ENCODE peak calls at places on chromosomes 3 and 15, in seven cellular contexts. One of them, this sample, is unnamed.

GRCh38 chr3:52532517-52532837 is 1.2 kb downstream of the NT5DC2 start:
- DNase-seq in fibroblast of lung: peak; percentile 62
- DNase-seq in GM23338: no peak
- DNase-seq in mammary epithelial cell: no peak
- DNase-seq in HepG2: peak; percentile 69
- DNase-seq in H1: no peak
- DNase-seq in GM23248: peak; percentile 44
- DNase-seq in this sample: peak; percentile 55

GRCh38 chr3:100141576-100141975 is 27.3 kb upstream of the FILIP1L start:
- DNase-seq in fibroblast of lung: no peak
- DNase-seq in GM23338: no peak
- DNase-seq in mammary epithelial cell: no peak
- DNase-seq in HepG2: no peak
- DNase-seq in H1: no peak
- DNase-seq in GM23248: peak; percentile 53
- DNase-seq in this sample: no peak

GRCh38 chr15:68302729-68303128 is 25.2 kb downstream of the FEM1B start:
- DNase-seq in fibroblast of lung: no peak
- DNase-seq in GM23338: no peak
- DNase-seq in mammary epithelial cell: no peak
- DNase-seq in HepG2: no peak
- DNase-seq in H1: peak; percentile 44
- DNase-seq in GM23248: no peak
- DNase-seq in this sample: no peak

GRCh38 chr15:62847900-62848489 is 194.6 kb upstream of the TPM1 start:
- DNase-seq in fibroblast of lung: peak; percentile 50
- DNase-seq in GM23338: peak; percentile 90
- DNase-seq in mammary epithelial cell: peak; percentile 48
- DNase-seq in HepG2: peak; percentile 44
- DNase-seq in H1: peak; percentile 87
- DNase-seq in GM23248: peak; percentile 74
- DNase-seq in this sample: peak; percentile 74

GRCh38 chr3:187765342-187765741 is 20.1 kb upstream of the BCL6 start:
- DNase-seq in fibroblast of lung: peak; percentile 67
- DNase-seq in GM23338: no peak
- DNase-seq in mammary epithelial cell: peak; percentile 18
- DNase-seq in HepG2: no peak
- DNase-seq in H1: no peak
- DNase-seq in GM23248: peak; percentile 47
- DNase-seq in this sample: peak; percentile 55

GRCh38 chr15:59255647-59256380 is 49.2 kb downstream of the LDHAL6B start:
- DNase-seq in fibroblast of lung: peak; percentile 80
- DNase-seq in GM23338: no peak
- DNase-seq in mammary epithelial cell: no peak
- DNase-seq in HepG2: peak; percentile 84
- DNase-seq in H1: no peak
- DNase-seq in GM23248: no peak
- DNase-seq in this sample: peak; percentile 45

GRCh38 chr3:150142936-150143335 is 172.2 kb upstream of the PFN2 start:
- DNase-seq in fibroblast of lung: peak; percentile 8
- DNase-seq in GM23338: no peak
- DNase-seq in mammary epithelial cell: no peak
- DNase-seq in HepG2: no peak
- DNase-seq in H1: no peak
- DNase-seq in GM23248: no peak
- DNase-seq in this sample: no peak

GRCh38 chr3:71444861-71445259 is 138.7 kb downstream of the FOXP1 start:
- DNase-seq in fibroblast of lung: no peak
- DNase-seq in GM23338: no peak
- DNase-seq in mammary epithelial cell: no peak
- DNase-seq in HepG2: no peak
- DNase-seq in H1: no peak
- DNase-seq in GM23248: no peak
- DNase-seq in this sample: no peak

GRCh38 chr15:38424101-38424552 is 29.8 kb upstream of the FAM98B start:
- DNase-seq in fibroblast of lung: no peak
- DNase-seq in GM23338: no peak
- DNase-seq in mammary epithelial cell: no peak
- DNase-seq in HepG2: no peak
- DNase-seq in H1: no peak
- DNase-seq in GM23248: no peak
- DNase-seq in this sample: no peak

GRCh38 chr3:157336252-157337009 is 100.2 kb upstream of the PTX3 start:
- DNase-seq in fibroblast of lung: no peak
- DNase-seq in GM23338: no peak
- DNase-seq in mammary epithelial cell: no peak
- DNase-seq in HepG2: no peak
- DNase-seq in H1: no peak
- DNase-seq in GM23248: no peak
- DNase-seq in this sample: peak; percentile 89

GRCh38 chr3:124885466-124886167 is 1.5 kb downstream of the ITGB5 start:
- DNase-seq in fibroblast of lung: peak; percentile 36
- DNase-seq in GM23338: peak; percentile 62
- DNase-seq in mammary epithelial cell: peak; percentile 33
- DNase-seq in HepG2: no peak
- DNase-seq in H1: no peak
- DNase-seq in GM23248: peak; percentile 87
- DNase-seq in this sample: no peak

GRCh38 chr3:3998140-3998977 is 199.1 kb downstream of the LRRN1 start:
- DNase-seq in fibroblast of lung: peak; percentile 45
- DNase-seq in GM23338: peak; percentile 86
- DNase-seq in mammary epithelial cell: peak; percentile 17
- DNase-seq in HepG2: peak; percentile 52
- DNase-seq in H1: peak; percentile 60
- DNase-seq in GM23248: peak; percentile 1
- DNase-seq in this sample: peak; percentile 61

GRCh38 chr15:89566141-89566540 is 9.1 kb upstream of the TICRR start:
- DNase-seq in fibroblast of lung: no peak
- DNase-seq in GM23338: peak; percentile 28
- DNase-seq in mammary epithelial cell: no peak
- DNase-seq in HepG2: no peak
- DNase-seq in H1: no peak
- DNase-seq in GM23248: peak; percentile 24
- DNase-seq in this sample: no peak

GRCh38 chr3:175716451-175716850 is 857.3 kb downstream of the NAALADL2 start:
- DNase-seq in fibroblast of lung: peak; percentile 36
- DNase-seq in GM23338: no peak
- DNase-seq in mammary epithelial cell: no peak
- DNase-seq in HepG2: no peak
- DNase-seq in H1: no peak
- DNase-seq in GM23248: peak; percentile 9
- DNase-seq in this sample: no peak

GRCh38 chr3:58563386-58564035 is 13.7 kb downstream of the FAM107A start:
- DNase-seq in fibroblast of lung: peak; percentile 56
- DNase-seq in GM23338: no peak
- DNase-seq in mammary epithelial cell: peak; percentile 60
- DNase-seq in HepG2: peak; percentile 53
- DNase-seq in H1: no peak
- DNase-seq in GM23248: peak; percentile 47
- DNase-seq in this sample: peak; percentile 96

DNA sequence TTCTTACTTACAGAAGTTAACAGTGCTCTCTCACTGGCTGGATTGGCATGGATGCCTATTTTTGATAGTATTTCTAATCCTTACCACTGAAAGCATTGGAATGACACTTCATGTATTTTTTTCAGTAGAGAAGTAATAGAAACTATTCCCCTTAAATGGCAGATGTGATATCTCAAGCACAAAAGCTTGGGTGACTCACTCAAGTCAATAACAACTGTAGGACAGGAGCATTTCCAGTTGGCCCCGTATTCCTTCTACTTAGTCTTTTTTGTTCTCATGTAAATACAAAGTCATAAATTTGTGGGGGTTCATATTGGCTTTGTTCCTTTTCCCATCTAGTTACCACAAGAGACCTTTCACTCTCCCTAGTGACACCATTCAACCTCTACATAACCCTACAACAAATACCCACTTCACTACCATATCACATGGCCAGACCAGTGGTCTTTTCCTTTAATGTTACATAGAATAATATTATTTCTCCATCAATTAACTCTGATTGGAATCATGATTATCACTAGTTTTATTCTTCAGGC is 94.3 kb upstream of the THBS1 start:
- DNase-seq in fibroblast of lung: peak; percentile 38
- DNase-seq in GM23338: no peak
- DNase-seq in mammary epithelial cell: no peak
- DNase-seq in HepG2: no peak
- DNase-seq in H1: no peak
- DNase-seq in GM23248: no peak
- DNase-seq in this sample: peak; percentile 23
- TF ChIP-seq EZH2 in fibroblast of lung: no peak
- TF ChIP-seq EZH2 in GM23338: no peak
- TF ChIP-seq EZH2 in mammary epithelial cell: no peak
- TF ChIP-seq EZH2 in HepG2: no peak
- TF ChIP-seq EZH2 in H1: no peak
- TF ChIP-seq EZH2 in GM23248: no peak
- TF ChIP-seq EZH2 in this sample: no peak

DNA sequence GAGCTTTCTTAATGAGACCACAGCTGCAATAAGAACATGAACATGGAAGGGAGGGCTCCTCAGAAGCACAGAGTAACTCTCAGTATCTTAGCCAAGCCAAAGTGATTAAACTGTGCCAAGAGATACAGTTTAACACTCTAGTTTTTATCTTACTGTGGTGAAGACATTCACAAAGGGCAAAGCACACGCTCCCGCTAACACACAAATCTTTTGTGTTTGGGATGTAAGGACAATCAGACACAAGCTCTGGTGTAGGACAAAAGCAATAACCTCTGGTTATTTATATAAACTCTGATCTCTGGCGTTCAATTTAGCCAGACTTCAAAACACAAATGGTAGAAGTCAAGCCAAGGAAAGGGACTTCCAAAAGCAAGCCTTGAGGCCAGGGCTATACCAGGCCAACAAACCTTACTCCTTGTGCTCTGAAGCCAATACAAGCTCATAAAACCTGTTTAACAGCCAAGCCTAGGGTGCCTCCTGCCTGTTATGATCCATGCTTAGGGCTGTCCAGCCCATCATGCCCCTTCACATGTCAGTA is 27.8 kb downstream of the DPH3 start:
- DNase-seq in fibroblast of lung: peak; percentile 62
- DNase-seq in GM23338: no peak
- DNase-seq in mammary epithelial cell: no peak
- DNase-seq in HepG2: no peak
- DNase-seq in H1: no peak
- DNase-seq in GM23248: no peak
- DNase-seq in this sample: no peak
- TF ChIP-seq EZH2 in fibroblast of lung: no peak
- TF ChIP-seq EZH2 in GM23338: no peak
- TF ChIP-seq EZH2 in mammary epithelial cell: no peak
- TF ChIP-seq EZH2 in HepG2: no peak
- TF ChIP-seq EZH2 in H1: no peak
- TF ChIP-seq EZH2 in GM23248: no peak
- TF ChIP-seq EZH2 in this sample: no peak

GRCh38 chr3:41199866-41200668 is 762 bp downstream of the CTNNB1 start:
- DNase-seq in fibroblast of lung: peak; percentile 22
- DNase-seq in GM23338: peak; percentile 79
- DNase-seq in mammary epithelial cell: peak; percentile 43
- DNase-seq in HepG2: no peak
- DNase-seq in H1: no peak
- DNase-seq in GM23248: peak; percentile 67
- DNase-seq in this sample: peak; percentile 46

GRCh38 chr3:41200669-41201021 is 1.3 kb downstream of the CTNNB1 start:
- DNase-seq in fibroblast of lung: peak; percentile 80
- DNase-seq in GM23338: no peak
- DNase-seq in mammary epithelial cell: peak; percentile 37
- DNase-seq in HepG2: peak; percentile 43
- DNase-seq in H1: no peak
- DNase-seq in GM23248: peak; percentile 56
- DNase-seq in this sample: peak; percentile 39

GRCh38 chr3:41198526-41198925 is 779 bp upstream of the CTNNB1 start:
- DNase-seq in fibroblast of lung: peak; percentile 23
- DNase-seq in GM23338: no peak
- DNase-seq in mammary epithelial cell: no peak
- DNase-seq in HepG2: peak; percentile 20
- DNase-seq in H1: no peak
- DNase-seq in GM23248: peak; percentile 36
- DNase-seq in this sample: no peak

GRCh38 chr3:41198046-41198445 is 1.3 kb upstream of the CTNNB1 start:
- DNase-seq in fibroblast of lung: no peak
- DNase-seq in GM23338: no peak
- DNase-seq in mammary epithelial cell: no peak
- DNase-seq in HepG2: no peak
- DNase-seq in H1: no peak
- DNase-seq in GM23248: no peak
- DNase-seq in this sample: no peak

GRCh38 chr3:41198950-41199865 is at the start of gene CTNNB1:
- DNase-seq in fibroblast of lung: peak; percentile 98
- DNase-seq in GM23338: peak; percentile 96
- DNase-seq in mammary epithelial cell: peak; percentile 93
- DNase-seq in HepG2: peak; percentile 71
- DNase-seq in H1: peak; percentile 93
- DNase-seq in GM23248: peak; percentile 96
- DNase-seq in this sample: peak; percentile 91
- TF ChIP-seq EZH2 in fibroblast of lung: no peak
- TF ChIP-seq EZH2 in GM23338: no peak
- TF ChIP-seq EZH2 in mammary epithelial cell: no peak
- TF ChIP-seq EZH2 in HepG2: no peak
- TF ChIP-seq EZH2 in H1: no peak
- TF ChIP-seq EZH2 in GM23248: no peak
- TF ChIP-seq EZH2 in this sample: no peak

GRCh38 chr15:45112143-45112591 is 1.8 kb downstream of the DUOX2 start:
- DNase-seq in fibroblast of lung: no peak
- DNase-seq in GM23338: peak; percentile 35
- DNase-seq in mammary epithelial cell: no peak
- DNase-seq in HepG2: no peak
- DNase-seq in H1: no peak
- DNase-seq in GM23248: no peak
- DNase-seq in this sample: no peak

GRCh38 chr15:45114076-45114750 is at the start of the genes DUOX2 and DUOXA2:
- DNase-seq in fibroblast of lung: no peak
- DNase-seq in GM23338: peak; percentile 31
- DNase-seq in mammary epithelial cell: no peak
- DNase-seq in HepG2: no peak
- DNase-seq in H1: no peak
- DNase-seq in GM23248: no peak
- DNase-seq in this sample: no peak

GRCh38 chr15:45113380-45113990 is 487 bp downstream of the DUOX2 start:
- DNase-seq in fibroblast of lung: no peak
- DNase-seq in GM23338: no peak
- DNase-seq in mammary epithelial cell: no peak
- DNase-seq in HepG2: no peak
- DNase-seq in H1: peak; percentile 60
- DNase-seq in GM23248: no peak
- DNase-seq in this sample: no peak

GRCh38 chr15:45111390-45112142 is 2.4 kb downstream of the DUOX2 start:
- DNase-seq in fibroblast of lung: no peak
- DNase-seq in GM23338: peak; percentile 49
- DNase-seq in mammary epithelial cell: no peak
- DNase-seq in HepG2: no peak
- DNase-seq in H1: peak; percentile 63
- DNase-seq in GM23248: no peak
- DNase-seq in this sample: no peak

GRCh38 chr15:45112592-45113379 is 1.2 kb downstream of the DUOX2 start:
- DNase-seq in fibroblast of lung: no peak
- DNase-seq in GM23338: peak; percentile 55
- DNase-seq in mammary epithelial cell: peak; percentile 25
- DNase-seq in HepG2: no peak
- DNase-seq in H1: peak; percentile 78
- DNase-seq in GM23248: peak; percentile 38
- DNase-seq in this sample: no peak
- TF ChIP-seq EZH2 in fibroblast of lung: peak; percentile 34
- TF ChIP-seq EZH2 in GM23338: peak; percentile 68
- TF ChIP-seq EZH2 in mammary epithelial cell: peak; percentile 70
- TF ChIP-seq EZH2 in HepG2: peak; percentile 33
- TF ChIP-seq EZH2 in H1: peak; percentile 49
- TF ChIP-seq EZH2 in GM23248: peak; percentile 53
- TF ChIP-seq EZH2 in this sample: no peak

This sample was measured in PC-3.